ENCODE peak calls at places on chromosomes 16 and 17, in six cellular contexts. T is type B pancreatic cell, F is NCI-H446, K is H54, X is iPS-NIHi11, S is pulmonary artery endothelial cell. M is an unnamed sample.

GRCh38 chr17:64006361-64007088 is 8.4 kb downstream of the PRR29 start:
- DNase-seq in K (no peak), X (no peak), S (peak), F (no peak), T (peak), M (no peak)

GRCh38 chr17:80907281-80907680 is 84.4 kb upstream of the CHMP6 start:
- DNase-seq in K (no peak), F (no peak), S (no peak), T (no peak), X (no peak), M (no peak)

GRCh38 chr16:30756781-30757100 is 5.1 kb downstream of the CFAP119 start:
- DNase-seq in F (no peak), K (no peak), S (no peak), T (no peak), X (no peak), M (no peak)

GRCh38 chr16:16045311-16045710 is 95.9 kb downstream of the ABCC1 start:
- DNase-seq in T (no peak), X (no peak), F (no peak), K (peak), S (no peak), M (no peak)

GRCh38 chr17:2734939-2735338 is 14.5 kb downstream of the CCDC92B start:
- DNase-seq in K (no peak), X (no peak), S (no peak), F (no peak), T (no peak), M (no peak)

GRCh38 chr16:87173294-87173883 is 143.8 kb downstream of the C16orf95 start:
- DNase-seq in X (no peak), T (no peak), F (no peak), S (no peak), K (no peak), M (no peak)

GRCh38 chr17:80959330-80960036 is 32.2 kb upstream of the CHMP6 start:
- DNase-seq in T (no peak), F (peak), S (no peak), K (peak), X (peak), M (peak)

GRCh38 chr17:40242774-40243173 is 23.7 kb downstream of the WIPF2 start:
- DNase-seq in S (no peak), T (no peak), K (no peak), F (no peak), X (no peak), M (no peak)

GRCh38 chr17:32831223-32831622 is 45.7 kb downstream of the MYO1D start:
- DNase-seq in X (no peak), F (no peak), S (no peak), K (no peak), T (no peak), M (no peak)

GRCh38 chr16:69620564-69620963 is 54.8 kb downstream of the NFAT5 start:
- DNase-seq in F (no peak), X (no peak), T (no peak), S (no peak), K (no peak), M (no peak)

GRCh38 chr17:3002538-3003301 is 60.7 kb downstream of the OR1D5 start:
- DNase-seq in S (no peak), X (no peak), F (no peak), T (no peak), K (no peak), M (no peak)

GRCh38 chr17:20203761-20204263 is 194.7 kb downstream of the SPECC1 start:
- DNase-seq in S (no peak), X (no peak), K (no peak), F (no peak), T (no peak), M (no peak)

GRCh38 chr16:89410794-89411309 is 79.5 kb downstream of the ANKRD11 start:
- DNase-seq in K (no peak), S (peak), T (no peak), F (peak), X (no peak), M (no peak)

GRCh38 chr16:56938664-56939513 is 6.9 kb downstream of the HERPUD1 start:
- DNase-seq in S (no peak), F (no peak), T (no peak), X (no peak), K (no peak), M (no peak)

GRCh38 chr17:78300962-78301820 is 58.7 kb downstream of the SOCS3 start:
- DNase-seq in T (no peak), F (no peak), K (peak), X (no peak), S (no peak), M (no peak)

M was measured in NCI-H1694 treated with DMSO at 0.1 percent for 48 hours.